ENCODE peak calls at places on chromosomes 1 and 21, in eight cellular contexts. R is activated CD4-positive, CD25-positive, alpha-beta regulatory T cell treated with anti-CD3 and anti-CD28 coated beads, Interleukin-2, amount 50 U/mL, for 72 hours; Q is hippocampal formation; O is ELR; S is COR-L47; E is left ventricle myocardium superior; J is glutamatergic neuron; L is left cardiac atrium. N is an unnamed sample.

GRCh38 chr1:3841491-3841890 is 15.5 kb downstream of the CEP104 start:
- DNase-seq in R (no peak), Q (no peak), O (no peak), S (no peak), E (no peak), J (no peak), L (no peak), N (no peak)

GRCh38 chr1:244010191-244010590 is 40.9 kb upstream of the ZBTB18 start:
- DNase-seq in R (no peak), Q (no peak), O (peak; percentile 26), S (no peak), E (no peak), J (no peak), L (no peak), N (no peak)

GRCh38 chr1:248823517-248824001 is 2.2 kb downstream of the SH3BP5L start:
- DNase-seq in R (no peak), Q (no peak), O (peak; percentile 90), S (no peak), E (no peak), J (no peak), L (no peak), N (no peak)

GRCh38 chr1:18199462-18199861 is 91.9 kb downstream of the IGSF21 start:
- DNase-seq in R (no peak), Q (no peak), O (no peak), S (peak; percentile 9), E (no peak), J (peak; percentile 70), L (no peak), N (no peak)

GRCh38 chr1:50474859-50475809 is 51.9 kb upstream of the DMRTA2 start:
- DNase-seq in R (no peak), Q (no peak), O (peak; percentile 28), S (no peak), E (no peak), J (peak; percentile 27), L (no peak), N (no peak)

GRCh38 chr1:242129103-242129502 is 130.2 kb upstream of the MAP1LC3C start:
- DNase-seq in R (no peak), Q (no peak), O (peak; percentile 17), S (peak; percentile 25), E (no peak), J (no peak), L (no peak), N (no peak)

GRCh38 chr1:225739542-225740107 is 38.0 kb upstream of the SRP9 start:
- DNase-seq in R (no peak), Q (no peak), O (no peak), S (no peak), E (no peak), J (no peak), L (no peak), N (no peak)

GRCh38 chr1:113904292-113904673 is 316 bp downstream of the AP4B1 start:
- DNase-seq in R (no peak), Q (no peak), O (no peak), S (peak; percentile 66), E (no peak), J (no peak), L (no peak), N (no peak)

GRCh38 chr21:42413093-42413492 is 9.4 kb downstream of the UBASH3A start:
- DNase-seq in R (no peak), Q (no peak), O (no peak), S (no peak), E (no peak), J (no peak), L (no peak), N (no peak)

GRCh38 chr1:204989266-204990058 is 53.5 kb upstream of the CNTN2 start:
- DNase-seq in R (peak; percentile 56), Q (peak; percentile 90), O (peak; percentile 70), S (peak; percentile 48), E (peak; percentile 80), J (peak; percentile 87), L (peak; percentile 66), N (no peak)